ENCODE peak calls at places on chromosomes 4 and X, in six cellular contexts. A, M, X, O, U and H are unnamed samples.

GRCh38 chr4:48998440-48998839 is 12.4 kb downstream of the CWH43 start:
- DNase-seq in A (no peak), M (no peak), X (no peak), O (no peak), U (no peak), H (no peak)

GRCh38 chrX:133918326-133918725 is 67.1 kb downstream of the GPC3 start:
- DNase-seq in A (no peak), M (no peak), X (no peak), O (no peak), U (no peak), H (no peak)

GRCh38 chr4:173448103-173448502 is 49.2 kb upstream of the SCRG1 start:
- DNase-seq in A (no peak), M (peak), X (peak), O (no peak), U (no peak), H (peak)

GRCh38 chrX:30824275-30824674 is 64.8 kb downstream of the TAB3 start:
- DNase-seq in A (no peak), M (no peak), X (no peak), O (no peak), U (no peak), H (no peak)

GRCh38 chrX:47577901-47578300 is 4.3 kb upstream of the TIMP1 start:
- DNase-seq in A (no peak), M (no peak), X (no peak), O (no peak), U (peak), H (no peak)

GRCh38 chrX:54530358-54530900 is 410 bp downstream of the GNL3L start:
- DNase-seq in A (no peak), M (no peak), X (no peak), O (no peak), U (no peak), H (no peak)

GRCh38 chr4:82499705-82500104 is 62.1 kb downstream of the TMEM150C start:
- DNase-seq in A (no peak), M (no peak), X (no peak), O (no peak), U (no peak), H (no peak)

GRCh38 chr4:156538651-156539285 is 432.8 kb downstream of the PDGFC start:
- DNase-seq in A (no peak), M (no peak), X (no peak), O (no peak), U (no peak), H (no peak)

GRCh38 chr4:77358315-77358928 is 201.4 kb downstream of the CCNG2 start:
- DNase-seq in A (no peak), M (peak), X (no peak), O (no peak), U (no peak), H (peak)

GRCh38 chr4:72112514-72113156 is 80.8 kb downstream of the NPFFR2 start:
- DNase-seq in A (no peak), M (peak), X (no peak), O (no peak), U (no peak), H (peak)

GRCh38 chrX:150899191-150899757 is 806 bp upstream of the CD99L2 start:
- DNase-seq in A (peak), M (peak), X (peak), O (no peak), U (peak), H (peak)

GRCh38 chr4:138891610-138892009 is 124.0 kb upstream of the NOCT start:
- DNase-seq in A (no peak), M (no peak), X (no peak), O (no peak), U (no peak), H (no peak)

GRCh38 chr4:169774466-169775445 is 17.0 kb upstream of the HPF1 start:
- DNase-seq in A (no peak), M (peak), X (no peak), O (peak), U (no peak), H (peak)

GRCh38 chr4:113512880-113513279 is 248.7 kb downstream of the CAMK2D start:
- DNase-seq in A (no peak), M (no peak), X (no peak), O (no peak), U (no peak), H (no peak)

GRCh38 chr4:163180087-163180486 is 13.4 kb upstream of the NAF1 start:
- DNase-seq in A (no peak), M (no peak), X (no peak), O (no peak), U (no peak), H (no peak)

GRCh38 chr4:121392426-121393086 is 11.7 kb upstream of the QRFPR start:
- DNase-seq in A (no peak), M (no peak), X (no peak), O (no peak), U (no peak), H (no peak)

GRCh38 chrX:1754077-1754476 is 139.2 kb downstream of the ASMT start:
- DNase-seq in A (no peak), M (no peak), X (no peak), O (no peak), U (no peak), H (no peak)

GRCh38 chr4:105631818-105632400 is 76.6 kb downstream of the INTS12 start:
- DNase-seq in A (no peak), M (no peak), X (no peak), O (no peak), U (no peak), H (no peak)

GRCh38 chr4:184574861-184575260 is 74.4 kb downstream of the CASP3 start:
- DNase-seq in A (no peak), M (no peak), X (no peak), O (no peak), U (no peak), H (no peak)

GRCh38 chr4:132513491-132513890 is 635.6 kb upstream of the PCDH10 start:
- DNase-seq in A (no peak), M (no peak), X (no peak), O (no peak), U (no peak), H (no peak)

GRCh38 chrX:15328821-15329220 is 6.5 kb downstream of the PIGA start:
- DNase-seq in A (no peak), M (no peak), X (no peak), O (no peak), U (no peak), H (no peak)

GRCh38 chrX:106959897-106960296 is 39.7 kb downstream of the CLDN2 start:
- DNase-seq in A (no peak), M (peak), X (no peak), O (no peak), U (no peak), H (peak)

GRCh38 chrX:134010690-134011089 is 25.3 kb upstream of the GPC3 start:
- DNase-seq in A (no peak), M (no peak), X (no peak), O (no peak), U (no peak), H (no peak)

GRCh38 chrX:39728025-39728424 is 369.7 kb downstream of the BCOR start:
- DNase-seq in A (no peak), M (no peak), X (peak), O (no peak), U (no peak), H (no peak)

GRCh38 chr4:125316391-125316780 is 1.6 kb downstream of the FAT4 start:
- DNase-seq in A (peak), M (peak), X (peak), O (peak), U (peak), H (peak)

GRCh38 chr4:183337349-183337748 is 15.1 kb upstream of the CLDN24 start:
- DNase-seq in A (no peak), M (no peak), X (no peak), O (no peak), U (no peak), H (no peak)

GRCh38 chr4:153684182-153685073 is at the start of gene TLR2:
- DNase-seq in A (peak), M (peak), X (peak), O (peak), U (peak), H (peak)

GRCh38 chrX:153411255-153411987 is at the start of gene ZFP92:
- DNase-seq in A (peak), M (peak), X (no peak), O (peak), U (no peak), H (no peak)

GRCh38 chr4:7900351-7900750 is 39.3 kb downstream of the AFAP1 start:
- DNase-seq in A (no peak), M (no peak), X (no peak), O (peak), U (no peak), H (peak)
- H3K27ac ChIP-seq in A (no peak), M (no peak), X (no peak), O (no peak), U (no peak), H (no peak)

GRCh38 chrX:49191033-49191871 is 5.1 kb upstream of the PRICKLE3 start:
- DNase-seq in A (peak), M (peak), X (peak), O (peak), U (peak), H (peak)
- H3K27ac ChIP-seq in A (peak), M (peak), X (peak), O (peak), U (peak), H (peak)

GRCh38 chr4:38687571-38688011 is 23.6 kb downstream of the KLF3 start:
- DNase-seq in A (no peak), M (no peak), X (no peak), O (no peak), U (no peak), H (no peak)
- H3K27ac ChIP-seq in A (no peak), M (no peak), X (peak), O (no peak), U (peak), H (no peak)

DNA sequence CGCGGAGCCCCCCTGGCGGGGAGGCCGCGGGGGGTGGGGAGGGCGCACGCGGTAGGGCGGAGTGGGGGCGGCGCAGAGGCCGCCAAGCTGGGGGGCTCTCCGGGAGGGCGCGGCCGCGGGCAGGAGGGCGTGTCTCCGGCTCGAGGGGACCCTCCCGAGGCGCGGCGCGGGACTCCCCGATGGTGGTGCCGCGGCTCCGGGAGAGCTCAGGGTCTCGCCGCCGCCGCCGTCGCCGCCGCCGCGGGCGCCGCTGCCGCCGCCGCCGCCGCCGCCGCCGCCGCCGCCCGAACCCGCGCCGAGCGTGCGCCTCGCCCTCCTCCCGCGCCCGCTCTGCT is at the start of gene PTCHD1:
- DNase-seq in A (no peak), M (no peak), X (no peak), O (no peak), U (no peak), H (no peak)
- H3K27ac ChIP-seq in A (no peak), M (no peak), X (peak), O (no peak), U (no peak), H (no peak)

GRCh38 chr4:10240691-10241090 is 124.1 kb upstream of the WDR1 start:
- DNase-seq in A (no peak), M (no peak), X (no peak), O (no peak), U (no peak), H (no peak)

GRCh38 chr4:10239982-10240654 is 123.5 kb upstream of the WDR1 start:
- DNase-seq in A (no peak), M (no peak), X (no peak), O (no peak), U (peak), H (no peak)

GRCh38 chr4:10245761-10246160 is 129.2 kb upstream of the WDR1 start:
- DNase-seq in A (no peak), M (no peak), X (no peak), O (no peak), U (peak), H (no peak)

GRCh38 chr4:10243856-10244255 is 127.3 kb upstream of the WDR1 start:
- DNase-seq in A (no peak), M (no peak), X (no peak), O (no peak), U (peak), H (no peak)
- H3K27ac ChIP-seq in A (no peak), M (no peak), X (no peak), O (no peak), U (no peak), H (no peak)

GRCh38 chr4:102608190-102608589 is 107.0 kb downstream of the NFKB1 start:
- DNase-seq in A (no peak), M (no peak), X (no peak), O (no peak), U (no peak), H (no peak)
- H3K27ac ChIP-seq in A (no peak), M (no peak), X (no peak), O (no peak), U (no peak), H (no peak)

DNA sequence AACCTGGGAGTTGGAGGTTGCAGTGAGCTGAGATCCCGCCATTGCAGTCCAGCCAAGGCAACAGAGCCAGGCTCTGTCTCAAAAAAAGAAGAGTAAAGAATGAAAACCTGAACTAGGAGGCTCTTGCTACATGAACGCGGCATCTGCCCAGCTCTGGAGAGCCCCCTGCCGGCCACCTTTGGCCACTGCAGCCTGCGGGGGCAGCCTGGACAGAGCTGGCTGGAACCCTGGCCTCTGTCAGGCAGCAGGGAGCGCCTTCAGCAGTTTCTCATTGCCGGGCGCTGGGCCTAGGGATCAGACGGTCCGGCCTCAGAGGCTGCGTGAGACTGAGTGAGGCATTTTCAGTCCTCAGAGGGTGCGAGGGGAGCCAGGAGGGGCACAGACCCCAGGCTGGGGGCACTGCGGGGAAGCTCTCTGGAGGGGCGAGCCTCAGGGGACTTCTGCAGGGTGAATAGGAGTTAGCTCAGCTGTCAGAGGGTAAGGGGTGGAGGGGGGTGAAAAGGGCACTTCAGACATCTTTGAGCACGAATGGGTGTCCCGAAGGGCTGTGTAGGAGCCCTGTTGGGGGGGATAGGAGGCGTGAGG is 17.5 kb downstream of the DOK7 start:
- DNase-seq in A (peak), M (peak), X (peak), O (peak), U (peak), H (peak)
- H3K27ac ChIP-seq in A (no peak), M (no peak), X (no peak), O (no peak), U (no peak), H (peak)

DNA sequence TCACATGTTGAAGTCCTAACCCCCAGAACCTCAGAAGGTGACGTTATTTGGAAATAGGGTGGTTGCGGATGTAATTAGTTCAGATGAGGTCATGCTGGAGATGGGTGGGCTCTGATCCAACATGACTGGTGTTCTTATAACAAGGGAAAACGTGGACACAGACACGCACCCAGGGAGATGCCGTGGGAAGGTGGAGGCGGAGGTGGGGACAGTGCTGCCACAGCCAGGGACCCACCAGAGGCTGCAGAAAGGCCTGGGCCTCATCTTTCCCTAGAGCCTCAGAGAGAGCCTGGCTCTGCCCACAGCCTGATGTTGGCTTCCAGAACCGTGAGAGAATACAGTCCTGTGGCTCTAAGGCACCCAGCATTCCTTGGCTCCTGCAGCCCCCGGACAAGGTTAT is 7.9 kb upstream of the HMX1 start:
- DNase-seq in A (no peak), M (no peak), X (no peak), O (no peak), U (no peak), H (no peak)
- H3K27ac ChIP-seq in A (no peak), M (no peak), X (no peak), O (no peak), U (no peak), H (no peak)

DNA sequence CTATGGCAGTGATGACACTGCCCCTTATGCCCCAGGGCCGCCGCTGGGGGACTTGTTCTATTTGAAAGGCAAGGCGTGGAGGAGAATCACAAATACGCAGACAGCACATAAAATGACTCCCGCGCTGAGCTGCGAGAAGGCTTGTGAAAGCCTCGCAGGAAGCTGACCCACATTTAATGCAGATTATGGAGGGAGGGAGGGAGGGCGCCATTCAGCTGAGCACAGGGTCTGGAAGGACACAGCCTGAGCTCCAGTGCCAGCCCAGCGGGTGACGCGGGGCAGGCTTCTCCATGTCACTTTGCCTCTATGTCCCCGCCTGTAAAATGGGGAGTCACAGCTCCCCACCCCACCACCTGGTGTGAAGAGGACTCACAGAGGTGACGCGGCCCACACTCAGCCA is 14.3 kb downstream of the ABLIM2 start:
- DNase-seq in A (no peak), M (no peak), X (no peak), O (no peak), U (no peak), H (no peak)
- H3K27ac ChIP-seq in A (no peak), M (peak), X (no peak), O (no peak), U (no peak), H (no peak)

GRCh38 chr4:89137231-89137630 is 25.9 kb downstream of the TIGD2 start:
- DNase-seq in A (no peak), M (no peak), X (no peak), O (no peak), U (no peak), H (no peak)

GRCh38 chr4:89140168-89140759 is 28.9 kb downstream of the TIGD2 start:
- DNase-seq in A (no peak), M (no peak), X (no peak), O (no peak), U (no peak), H (no peak)

GRCh38 chr4:89137695-89138094 is 26.4 kb downstream of the TIGD2 start:
- DNase-seq in A (no peak), M (no peak), X (no peak), O (peak), U (no peak), H (no peak)

GRCh38 chr4:89134775-89135319 is 23.5 kb downstream of the TIGD2 start:
- DNase-seq in A (no peak), M (no peak), X (peak), O (no peak), U (no peak), H (peak)

DNA sequence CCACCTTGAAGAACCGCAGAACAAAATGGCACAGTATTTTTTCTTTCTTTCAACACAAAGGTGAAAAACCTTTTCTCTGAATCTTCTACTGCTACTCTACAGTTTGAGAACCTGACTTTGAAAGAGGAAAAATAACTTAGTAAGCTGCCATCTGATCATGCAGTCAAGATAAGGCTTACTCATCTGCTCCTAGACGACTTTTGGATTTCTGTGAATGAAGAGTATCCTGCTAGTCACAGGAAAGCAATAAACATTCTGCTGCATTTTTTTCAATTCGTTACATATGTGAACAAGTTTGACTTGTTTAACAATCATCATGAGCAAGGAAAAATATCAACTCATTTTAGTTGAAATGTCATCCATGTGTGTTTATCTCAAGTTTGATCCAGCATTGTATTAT is 25.2 kb downstream of the TIGD2 start:
- DNase-seq in A (no peak), M (no peak), X (no peak), O (no peak), U (no peak), H (no peak)
- H3K27ac ChIP-seq in A (no peak), M (no peak), X (no peak), O (no peak), U (no peak), H (no peak)